ENCODE peak calls at places on chromosomes 2 and 18, in four cellular contexts. R is A549, V is DMS153, N is Right ventricle myocardium superior. B is an unnamed sample.

GRCh38 chr2:219058541-219059374 is 2.0 kb downstream of the IHH start:
- DNase-seq in R (no peak), V (no peak), N (peak), B (no peak)

GRCh38 chr18:79459946-79460345 is 64.2 kb downstream of the NFATC1 start:
- DNase-seq in R (no peak), V (no peak), N (no peak), B (peak)

GRCh38 chr2:23567382-23567781 is 182.4 kb downstream of the KLHL29 start:
- DNase-seq in R (no peak), V (no peak), N (no peak), B (no peak)

GRCh38 chr2:185393091-185393490 is 345.5 kb upstream of the FSIP2 start:
- DNase-seq in R (no peak), V (no peak), N (no peak), B (no peak)

GRCh38 chr2:39608690-39609457 is 56.8 kb upstream of the TMEM178A start:
- DNase-seq in R (no peak), V (no peak), N (no peak), B (no peak)

GRCh38 chr2:12605936-12606335 is 110.8 kb upstream of the TRIB2 start:
- DNase-seq in R (no peak), V (no peak), N (no peak), B (no peak)

GRCh38 chr2:579351-579886 is 97.8 kb downstream of the TMEM18 start:
- DNase-seq in R (no peak), V (peak), N (no peak), B (no peak)

GRCh38 chr2:221060335-221060734 is 511.8 kb downstream of the EPHA4 start:
- DNase-seq in R (no peak), V (no peak), N (no peak), B (peak)

GRCh38 chr18:75544051-75544481 is 116.6 kb upstream of the SMIM21 start:
- DNase-seq in R (no peak), V (no peak), N (no peak), B (no peak)

GRCh38 chr2:10449838-10450691 is 1.9 kb upstream of the ODC1 start:
- DNase-seq in R (peak), V (no peak), N (no peak), B (no peak)

GRCh38 chr2:120673571-120674061 is 62.1 kb upstream of the GLI2 start:
- DNase-seq in R (no peak), V (no peak), N (no peak), B (no peak)

GRCh38 chr2:25341031-25341727 is 546 bp downstream of the DNMT3A start:
- DNase-seq in R (no peak), V (no peak), N (peak), B (peak)

GRCh38 chr18:9003406-9004100 is 98.9 kb upstream of the NDUFV2 start:
- DNase-seq in R (no peak), V (no peak), N (no peak), B (no peak)

GRCh38 chr18:676069-676468 is 18.6 kb downstream of the TYMS start:
- DNase-seq in R (no peak), V (no peak), N (no peak), B (no peak)

GRCh38 chr2:238821391-238821790 is 26.5 kb upstream of the TWIST2 start:
- DNase-seq in R (no peak), V (no peak), N (no peak), B (no peak)

GRCh38 chr2:134912406-134912805 is 6.2 kb upstream of the CCNT2 start:
- DNase-seq in R (no peak), V (no peak), N (no peak), B (no peak)

GRCh38 chr2:241815477-241816430 is 6.8 kb downstream of the NEU4 start:
- DNase-seq in R (no peak), V (no peak), N (no peak), B (no peak)

GRCh38 chr2:234982096-234982834 is 30.4 kb downstream of the SH3BP4 start:
- DNase-seq in R (no peak), V (no peak), N (no peak), B (no peak)

GRCh38 chr2:200962821-200963128 is 685 bp downstream of the ORC2 start:
- DNase-seq in R (peak), V (no peak), N (no peak), B (no peak)

GRCh38 chr2:122528958-122529670 is 773.7 kb downstream of the TSN start:
- DNase-seq in R (no peak), V (no peak), N (no peak), B (no peak)